ENCODE peak calls at places on chromosomes 16 and 17, in seven cellular contexts. One of them, this sample, is unnamed.

GRCh38 chr16:3362931-3363330 is 7.2 kb downstream of the OR2C1 start:
- DNase-seq in endodermal cell: no peak
- DNase-seq in kidney epithelial cell: no peak
- DNase-seq in mucosa of descending colon: no peak
- DNase-seq in ovary: no peak
- DNase-seq in cardiac fibroblast: no peak
- DNase-seq in fibroblast of mammary gland: no peak
- DNase-seq in this sample: no peak

GRCh38 chr16:30997887-30998711 is 12.3 kb downstream of the STX1B start:
- DNase-seq in endodermal cell: no peak
- DNase-seq in kidney epithelial cell: peak; percentile 67
- DNase-seq in mucosa of descending colon: no peak
- DNase-seq in ovary: no peak
- DNase-seq in cardiac fibroblast: peak; percentile 57
- DNase-seq in fibroblast of mammary gland: peak; percentile 75
- DNase-seq in this sample: no peak

GRCh38 chr17:17693955-17694228 is 12.6 kb downstream of the RAI1 start:
- DNase-seq in endodermal cell: no peak
- DNase-seq in kidney epithelial cell: no peak
- DNase-seq in mucosa of descending colon: no peak
- DNase-seq in ovary: no peak
- DNase-seq in cardiac fibroblast: no peak
- DNase-seq in fibroblast of mammary gland: no peak
- DNase-seq in this sample: no peak

GRCh38 chr16:86044241-86044671 is 145.3 kb downstream of the IRF8 start:
- DNase-seq in endodermal cell: peak; percentile 93
- DNase-seq in kidney epithelial cell: no peak
- DNase-seq in mucosa of descending colon: peak; percentile 51
- DNase-seq in ovary: no peak
- DNase-seq in cardiac fibroblast: peak; percentile 39
- DNase-seq in fibroblast of mammary gland: peak; percentile 38
- DNase-seq in this sample: no peak

GRCh38 chr16:716250-716607 is 1.3 kb downstream of the METRN start:
- DNase-seq in endodermal cell: peak; percentile 63
- DNase-seq in kidney epithelial cell: no peak
- DNase-seq in mucosa of descending colon: no peak
- DNase-seq in ovary: no peak
- DNase-seq in cardiac fibroblast: peak; percentile 83
- DNase-seq in fibroblast of mammary gland: peak; percentile 48
- DNase-seq in this sample: no peak

GRCh38 chr17:13476722-13477121 is 125.0 kb downstream of the HS3ST3A1 start:
- DNase-seq in endodermal cell: no peak
- DNase-seq in kidney epithelial cell: no peak
- DNase-seq in mucosa of descending colon: no peak
- DNase-seq in ovary: no peak
- DNase-seq in cardiac fibroblast: peak; percentile 43
- DNase-seq in fibroblast of mammary gland: peak; percentile 54
- DNase-seq in this sample: no peak

GRCh38 chr17:63476494-63476856 is 386 bp upstream of the ACE start:
- DNase-seq in endodermal cell: peak; percentile 91
- DNase-seq in kidney epithelial cell: no peak
- DNase-seq in mucosa of descending colon: no peak
- DNase-seq in ovary: no peak
- DNase-seq in cardiac fibroblast: no peak
- DNase-seq in fibroblast of mammary gland: no peak
- DNase-seq in this sample: no peak

GRCh38 chr17:77807051-77807745 is 151.3 kb upstream of the TNRC6C start:
- DNase-seq in endodermal cell: no peak
- DNase-seq in kidney epithelial cell: no peak
- DNase-seq in mucosa of descending colon: no peak
- DNase-seq in ovary: no peak
- DNase-seq in cardiac fibroblast: no peak
- DNase-seq in fibroblast of mammary gland: no peak
- DNase-seq in this sample: no peak

GRCh38 chr16:54444851-54445523 is 158.4 kb upstream of the IRX3 start:
- DNase-seq in endodermal cell: no peak
- DNase-seq in kidney epithelial cell: no peak
- DNase-seq in mucosa of descending colon: no peak
- DNase-seq in ovary: no peak
- DNase-seq in cardiac fibroblast: peak; percentile 29
- DNase-seq in fibroblast of mammary gland: no peak
- DNase-seq in this sample: no peak

GRCh38 chr17:7260601-7261376 is 1.5 kb downstream of the CLDN7 start:
- DNase-seq in endodermal cell: peak; percentile 92
- DNase-seq in kidney epithelial cell: no peak
- DNase-seq in mucosa of descending colon: peak; percentile 88
- DNase-seq in ovary: no peak
- DNase-seq in cardiac fibroblast: no peak
- DNase-seq in fibroblast of mammary gland: no peak
- DNase-seq in this sample: no peak

GRCh38 chr16:66457888-66458287 is 30.8 kb downstream of the BEAN1 start:
- DNase-seq in endodermal cell: peak; percentile 47
- DNase-seq in kidney epithelial cell: peak; percentile 28
- DNase-seq in mucosa of descending colon: no peak
- DNase-seq in ovary: no peak
- DNase-seq in cardiac fibroblast: no peak
- DNase-seq in fibroblast of mammary gland: no peak
- DNase-seq in this sample: no peak

GRCh38 chr17:45092932-45093430 is 31.9 kb downstream of the NMT1 start:
- DNase-seq in endodermal cell: no peak
- DNase-seq in kidney epithelial cell: peak; percentile 97
- DNase-seq in mucosa of descending colon: peak; percentile 49
- DNase-seq in ovary: peak; percentile 82
- DNase-seq in cardiac fibroblast: peak; percentile 98
- DNase-seq in fibroblast of mammary gland: peak; percentile 98
- DNase-seq in this sample: peak; percentile 81

GRCh38 chr17:28912281-28912937 is 9.5 kb upstream of the DHRS13 start:
- DNase-seq in endodermal cell: peak; percentile 74
- DNase-seq in kidney epithelial cell: no peak
- DNase-seq in mucosa of descending colon: peak; percentile 86
- DNase-seq in ovary: no peak
- DNase-seq in cardiac fibroblast: no peak
- DNase-seq in fibroblast of mammary gland: no peak
- DNase-seq in this sample: no peak

GRCh38 chr16:70685061-70685937 is 554 bp downstream of the MTSS2 start:
- DNase-seq in endodermal cell: peak; percentile 70
- DNase-seq in kidney epithelial cell: no peak
- DNase-seq in mucosa of descending colon: no peak
- DNase-seq in ovary: no peak
- DNase-seq in cardiac fibroblast: no peak
- DNase-seq in fibroblast of mammary gland: no peak
- DNase-seq in this sample: no peak

GRCh38 chr17:27496501-27496943 is 40.3 kb downstream of the KSR1 start:
- DNase-seq in endodermal cell: peak; percentile 88
- DNase-seq in kidney epithelial cell: no peak
- DNase-seq in mucosa of descending colon: no peak
- DNase-seq in ovary: no peak
- DNase-seq in cardiac fibroblast: no peak
- DNase-seq in fibroblast of mammary gland: no peak
- DNase-seq in this sample: no peak

GRCh38 chr16:50997679-50998078 is 153.4 kb downstream of the SALL1 start:
- DNase-seq in endodermal cell: no peak
- DNase-seq in kidney epithelial cell: no peak
- DNase-seq in mucosa of descending colon: no peak
- DNase-seq in ovary: no peak
- DNase-seq in cardiac fibroblast: no peak
- DNase-seq in fibroblast of mammary gland: no peak
- DNase-seq in this sample: no peak

GRCh38 chr16:2224183-2224486 is 744 bp downstream of the E4F1 start:
- DNase-seq in endodermal cell: no peak
- DNase-seq in kidney epithelial cell: no peak
- DNase-seq in mucosa of descending colon: no peak
- DNase-seq in ovary: no peak
- DNase-seq in cardiac fibroblast: peak; percentile 71
- DNase-seq in fibroblast of mammary gland: peak; percentile 56
- DNase-seq in this sample: no peak
- TF ChIP-seq CTCF in endodermal cell: no peak
- TF ChIP-seq CTCF in kidney epithelial cell: no peak
- TF ChIP-seq CTCF in mucosa of descending colon: no peak
- TF ChIP-seq CTCF in ovary: no peak
- TF ChIP-seq CTCF in cardiac fibroblast: peak; percentile 27
- TF ChIP-seq CTCF in fibroblast of mammary gland: peak; percentile 16
- TF ChIP-seq CTCF in this sample: no peak

DNA sequence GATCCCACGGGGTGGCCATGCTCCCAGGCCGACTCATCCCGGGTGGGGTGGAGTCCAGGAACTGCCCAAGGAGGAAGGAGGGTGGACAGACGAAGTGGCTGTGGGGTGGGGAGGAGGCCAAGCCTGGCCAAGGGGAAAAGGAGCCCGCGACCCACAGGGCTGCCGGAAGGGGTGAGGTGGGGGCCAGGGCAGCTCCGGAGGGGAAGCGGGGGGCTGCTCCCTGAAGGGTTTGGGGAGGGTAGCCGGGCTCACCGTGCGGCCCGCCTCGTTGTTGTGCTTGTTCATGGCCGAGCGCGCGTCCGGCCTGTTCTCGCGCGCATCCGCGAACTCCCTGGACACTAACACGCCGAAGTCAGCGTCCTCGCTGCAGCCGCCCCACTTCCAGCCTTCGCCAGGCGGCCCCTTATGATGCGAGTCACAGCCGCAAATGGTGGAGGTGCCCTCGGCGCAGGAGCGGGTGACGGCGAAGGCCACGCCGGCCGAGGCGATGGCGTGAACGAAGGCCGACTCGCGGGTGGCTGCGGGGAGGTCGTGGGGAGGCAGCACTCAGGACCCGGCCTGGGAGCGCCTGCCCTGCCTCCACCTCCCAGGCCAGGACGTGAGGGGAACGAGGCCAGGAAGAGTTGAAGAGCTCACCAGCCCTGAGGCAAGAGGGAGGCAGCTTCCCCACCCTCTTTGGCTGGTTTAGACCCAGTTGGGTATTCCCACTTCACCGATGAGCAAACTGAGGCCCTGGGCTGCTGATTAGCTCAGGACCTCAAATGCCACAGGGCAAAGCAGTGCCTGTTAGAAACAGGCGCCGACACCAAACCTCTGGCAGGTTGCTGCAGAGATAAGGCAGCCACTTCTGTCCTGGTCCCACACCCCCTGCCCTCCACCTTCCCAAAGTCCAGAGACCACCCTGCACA is 48.7 kb downstream of the WNT3 start:
- DNase-seq in endodermal cell: peak; percentile 56
- DNase-seq in kidney epithelial cell: no peak
- DNase-seq in mucosa of descending colon: no peak
- DNase-seq in ovary: no peak
- DNase-seq in cardiac fibroblast: no peak
- DNase-seq in fibroblast of mammary gland: peak; percentile 25
- DNase-seq in this sample: no peak
- H3K4me3 ChIP-seq in endodermal cell: no peak overlapping the region
- H3K4me3 ChIP-seq in kidney epithelial cell: peak overlapping the region; percentile 14
- H3K4me3 ChIP-seq in mucosa of descending colon: no peak overlapping the region
- H3K4me3 ChIP-seq in ovary: peak overlapping the region; percentile 18
- H3K4me3 ChIP-seq in cardiac fibroblast: no peak overlapping the region
- H3K4me3 ChIP-seq in fibroblast of mammary gland: peak overlapping the region; percentile 9
- H3K4me3 ChIP-seq in this sample: peak overlapping the region; percentile 34

GRCh38 chr16:82735696-82736095 is 108.9 kb downstream of the CDH13 start:
- DNase-seq in endodermal cell: no peak
- DNase-seq in kidney epithelial cell: no peak
- DNase-seq in mucosa of descending colon: no peak
- DNase-seq in ovary: no peak
- DNase-seq in cardiac fibroblast: peak; percentile 70
- DNase-seq in fibroblast of mammary gland: no peak
- DNase-seq in this sample: no peak

GRCh38 chr16:82736161-82736697 is 109.5 kb downstream of the CDH13 start:
- DNase-seq in endodermal cell: no peak
- DNase-seq in kidney epithelial cell: no peak
- DNase-seq in mucosa of descending colon: no peak
- DNase-seq in ovary: no peak
- DNase-seq in cardiac fibroblast: no peak
- DNase-seq in fibroblast of mammary gland: no peak
- DNase-seq in this sample: no peak

GRCh38 chr16:82735176-82735575 is 108.4 kb downstream of the CDH13 start:
- DNase-seq in endodermal cell: no peak
- DNase-seq in kidney epithelial cell: no peak
- DNase-seq in mucosa of descending colon: no peak
- DNase-seq in ovary: no peak
- DNase-seq in cardiac fibroblast: peak; percentile 24
- DNase-seq in fibroblast of mammary gland: no peak
- DNase-seq in this sample: peak; percentile 27

GRCh38 chr16:82741073-82741615 is 114.4 kb downstream of the CDH13 start:
- DNase-seq in endodermal cell: no peak
- DNase-seq in kidney epithelial cell: no peak
- DNase-seq in mucosa of descending colon: no peak
- DNase-seq in ovary: no peak
- DNase-seq in cardiac fibroblast: no peak
- DNase-seq in fibroblast of mammary gland: no peak
- DNase-seq in this sample: no peak

GRCh38 chr16:82738699-82739098 is 111.9 kb downstream of the CDH13 start:
- DNase-seq in endodermal cell: peak; percentile 53
- DNase-seq in kidney epithelial cell: no peak
- DNase-seq in mucosa of descending colon: no peak
- DNase-seq in ovary: no peak
- DNase-seq in cardiac fibroblast: peak; percentile 32
- DNase-seq in fibroblast of mammary gland: no peak
- DNase-seq in this sample: no peak
- TF ChIP-seq CTCF in endodermal cell: peak; percentile 78
- TF ChIP-seq CTCF in kidney epithelial cell: peak; percentile 14
- TF ChIP-seq CTCF in mucosa of descending colon: no peak
- TF ChIP-seq CTCF in ovary: no peak
- TF ChIP-seq CTCF in cardiac fibroblast: peak; percentile 37
- TF ChIP-seq CTCF in fibroblast of mammary gland: peak; percentile 31
- TF ChIP-seq CTCF in this sample: peak; percentile 62

DNA sequence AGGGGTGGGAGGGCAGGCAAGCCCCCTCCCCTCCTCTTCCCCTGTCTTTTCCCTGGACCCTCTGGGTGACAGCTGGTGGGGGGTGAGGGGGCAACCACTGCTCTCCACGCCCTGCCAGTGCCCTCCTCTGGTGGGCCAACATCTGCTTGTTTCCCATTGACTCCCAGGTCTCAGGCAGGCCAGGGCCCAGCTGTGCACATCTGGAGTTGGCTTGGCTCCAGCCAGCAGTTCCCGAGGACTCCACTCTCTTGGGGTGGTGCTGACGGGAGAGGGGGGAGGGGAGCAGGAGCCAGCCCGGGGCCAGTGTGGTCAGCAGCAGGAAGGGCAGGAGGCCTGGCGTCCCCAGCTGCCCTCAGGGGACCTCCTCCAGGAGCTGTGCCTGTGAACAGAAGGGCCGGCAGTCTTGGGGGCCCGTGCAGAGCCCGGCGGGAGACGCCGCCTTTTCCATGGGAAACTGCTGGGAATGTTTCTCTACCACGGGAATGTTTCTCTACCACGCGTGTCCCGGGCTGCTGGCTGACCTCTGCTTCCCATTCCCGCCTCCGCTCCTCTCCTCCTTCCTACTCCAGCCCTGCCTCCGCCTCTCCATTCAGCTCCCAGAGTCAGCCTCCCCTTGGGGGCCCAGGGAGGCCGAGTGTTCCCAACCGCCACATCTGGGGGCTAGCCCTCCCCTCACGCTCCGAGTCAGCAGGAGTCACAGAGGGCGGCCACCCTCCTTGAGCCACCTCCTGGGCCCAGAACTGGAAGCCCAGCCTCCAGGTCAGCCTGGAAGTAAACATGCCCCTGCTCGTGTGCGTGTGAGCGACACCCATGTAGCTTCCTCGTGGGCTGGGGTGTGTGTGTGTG is 7.6 kb downstream of the CYGB start:
- DNase-seq in endodermal cell: peak; percentile 79
- DNase-seq in kidney epithelial cell: no peak
- DNase-seq in mucosa of descending colon: peak; percentile 77
- DNase-seq in ovary: peak; percentile 92
- DNase-seq in cardiac fibroblast: peak; percentile 96
- DNase-seq in fibroblast of mammary gland: peak; percentile 96
- DNase-seq in this sample: peak; percentile 95
- H3K4me3 ChIP-seq in endodermal cell: no peak overlapping the region
- H3K4me3 ChIP-seq in kidney epithelial cell: no peak overlapping the region
- H3K4me3 ChIP-seq in mucosa of descending colon: no peak overlapping the region
- H3K4me3 ChIP-seq in ovary: peak overlapping the region; percentile 6
- H3K4me3 ChIP-seq in cardiac fibroblast: peak overlapping the region; percentile 4
- H3K4me3 ChIP-seq in fibroblast of mammary gland: no peak overlapping the region
- H3K4me3 ChIP-seq in this sample: peak overlapping the region; percentile 54

GRCh38 chr16:17367932-17368331 is 102.8 kb downstream of the XYLT1 start:
- DNase-seq in endodermal cell: peak; percentile 96
- DNase-seq in kidney epithelial cell: no peak
- DNase-seq in mucosa of descending colon: no peak
- DNase-seq in ovary: no peak
- DNase-seq in cardiac fibroblast: peak; percentile 46
- DNase-seq in fibroblast of mammary gland: peak; percentile 79
- DNase-seq in this sample: no peak
- TF ChIP-seq CTCF in endodermal cell: peak; percentile 71
- TF ChIP-seq CTCF in kidney epithelial cell: no peak
- TF ChIP-seq CTCF in mucosa of descending colon: no peak
- TF ChIP-seq CTCF in ovary: no peak
- TF ChIP-seq CTCF in cardiac fibroblast: peak; percentile 49
- TF ChIP-seq CTCF in fibroblast of mammary gland: peak; percentile 18
- TF ChIP-seq CTCF in this sample: no peak

This sample was measured in left ventricle myocardium inferior.